ENCODE peak calls at places on chromosomes 16 and 17, in eight cellular contexts. One of them, this sample, is unnamed.

GRCh38 chr16:88769617-88770458 is 15.2 kb downstream of the PIEZO1 start:
- DNase-seq in fibroblast of lung: no peak
- DNase-seq in foreskin fibroblast: no peak
- DNase-seq in dorsolateral prefrontal cortex: no peak
- DNase-seq in sigmoid colon: no peak
- DNase-seq in tibial nerve: no peak
- DNase-seq in CD8-positive, alpha-beta T cell: no peak
- DNase-seq in neural crest cell: no peak
- DNase-seq in this sample: no peak

GRCh38 chr16:83270640-83271039 is 537.1 kb upstream of the HSBP1 start:
- DNase-seq in fibroblast of lung: no peak
- DNase-seq in foreskin fibroblast: no peak
- DNase-seq in dorsolateral prefrontal cortex: no peak
- DNase-seq in sigmoid colon: no peak
- DNase-seq in tibial nerve: no peak
- DNase-seq in CD8-positive, alpha-beta T cell: no peak
- DNase-seq in neural crest cell: no peak
- DNase-seq in this sample: no peak

GRCh38 chr17:69525920-69526841 is 111.7 kb downstream of the MAP2K6 start:
- DNase-seq in fibroblast of lung: peak; percentile 48
- DNase-seq in foreskin fibroblast: peak; percentile 39
- DNase-seq in dorsolateral prefrontal cortex: no peak
- DNase-seq in sigmoid colon: peak; percentile 64
- DNase-seq in tibial nerve: no peak
- DNase-seq in CD8-positive, alpha-beta T cell: no peak
- DNase-seq in neural crest cell: peak; percentile 36
- DNase-seq in this sample: no peak

GRCh38 chr16:81623365-81624102 is 155.6 kb upstream of the PLCG2 start:
- DNase-seq in fibroblast of lung: no peak
- DNase-seq in foreskin fibroblast: no peak
- DNase-seq in dorsolateral prefrontal cortex: no peak
- DNase-seq in sigmoid colon: no peak
- DNase-seq in tibial nerve: no peak
- DNase-seq in CD8-positive, alpha-beta T cell: peak; percentile 47
- DNase-seq in neural crest cell: peak; percentile 45
- DNase-seq in this sample: no peak

GRCh38 chr17:42428141-42428944 is 5.3 kb upstream of the CAVIN1 start:
- DNase-seq in fibroblast of lung: peak; percentile 98
- DNase-seq in foreskin fibroblast: peak; percentile 96
- DNase-seq in dorsolateral prefrontal cortex: no peak
- DNase-seq in sigmoid colon: peak; percentile 32
- DNase-seq in tibial nerve: no peak
- DNase-seq in CD8-positive, alpha-beta T cell: no peak
- DNase-seq in neural crest cell: peak; percentile 41
- DNase-seq in this sample: no peak

GRCh38 chr16:31010539-31010938 is at the start of gene STX1B:
- DNase-seq in fibroblast of lung: peak; percentile 47
- DNase-seq in foreskin fibroblast: peak; percentile 26
- DNase-seq in dorsolateral prefrontal cortex: peak; percentile 63
- DNase-seq in sigmoid colon: no peak
- DNase-seq in tibial nerve: no peak
- DNase-seq in CD8-positive, alpha-beta T cell: peak; percentile 42
- DNase-seq in neural crest cell: peak; percentile 55
- DNase-seq in this sample: no peak

GRCh38 chr16:27432600-27432957 is 30.6 kb downstream of the IL21R start:
- DNase-seq in fibroblast of lung: peak; percentile 87
- DNase-seq in foreskin fibroblast: peak; percentile 11
- DNase-seq in dorsolateral prefrontal cortex: no peak
- DNase-seq in sigmoid colon: peak; percentile 5
- DNase-seq in tibial nerve: no peak
- DNase-seq in CD8-positive, alpha-beta T cell: no peak
- DNase-seq in neural crest cell: no peak
- DNase-seq in this sample: peak; percentile 17

GRCh38 chr17:79997004-79997673 is 38.5 kb downstream of the TBC1D16 start:
- DNase-seq in fibroblast of lung: no peak
- DNase-seq in foreskin fibroblast: no peak
- DNase-seq in dorsolateral prefrontal cortex: no peak
- DNase-seq in sigmoid colon: no peak
- DNase-seq in tibial nerve: no peak
- DNase-seq in CD8-positive, alpha-beta T cell: peak; percentile 59
- DNase-seq in neural crest cell: no peak
- DNase-seq in this sample: no peak

GRCh38 chr16:4415538-4416199 is 727 bp downstream of the CORO7 start:
- DNase-seq in fibroblast of lung: peak; percentile 21
- DNase-seq in foreskin fibroblast: no peak
- DNase-seq in dorsolateral prefrontal cortex: peak; percentile 58
- DNase-seq in sigmoid colon: no peak
- DNase-seq in tibial nerve: no peak
- DNase-seq in CD8-positive, alpha-beta T cell: peak; percentile 52
- DNase-seq in neural crest cell: no peak
- DNase-seq in this sample: peak; percentile 77

GRCh38 chr16:4414187-4414909 is 2.0 kb downstream of the CORO7 start:
- DNase-seq in fibroblast of lung: no peak
- DNase-seq in foreskin fibroblast: no peak
- DNase-seq in dorsolateral prefrontal cortex: no peak
- DNase-seq in sigmoid colon: no peak
- DNase-seq in tibial nerve: no peak
- DNase-seq in CD8-positive, alpha-beta T cell: peak; percentile 65
- DNase-seq in neural crest cell: no peak
- DNase-seq in this sample: no peak

GRCh38 chr16:4412854-4413253 is 3.5 kb downstream of the CORO7 start:
- DNase-seq in fibroblast of lung: no peak
- DNase-seq in foreskin fibroblast: no peak
- DNase-seq in dorsolateral prefrontal cortex: no peak
- DNase-seq in sigmoid colon: no peak
- DNase-seq in tibial nerve: no peak
- DNase-seq in CD8-positive, alpha-beta T cell: no peak
- DNase-seq in neural crest cell: no peak
- DNase-seq in this sample: no peak

GRCh38 chr16:4419402-4419801 is 3.0 kb upstream of the CORO7 start:
- DNase-seq in fibroblast of lung: no peak
- DNase-seq in foreskin fibroblast: no peak
- DNase-seq in dorsolateral prefrontal cortex: no peak
- DNase-seq in sigmoid colon: no peak
- DNase-seq in tibial nerve: no peak
- DNase-seq in CD8-positive, alpha-beta T cell: no peak
- DNase-seq in neural crest cell: no peak
- DNase-seq in this sample: no peak

DNA sequence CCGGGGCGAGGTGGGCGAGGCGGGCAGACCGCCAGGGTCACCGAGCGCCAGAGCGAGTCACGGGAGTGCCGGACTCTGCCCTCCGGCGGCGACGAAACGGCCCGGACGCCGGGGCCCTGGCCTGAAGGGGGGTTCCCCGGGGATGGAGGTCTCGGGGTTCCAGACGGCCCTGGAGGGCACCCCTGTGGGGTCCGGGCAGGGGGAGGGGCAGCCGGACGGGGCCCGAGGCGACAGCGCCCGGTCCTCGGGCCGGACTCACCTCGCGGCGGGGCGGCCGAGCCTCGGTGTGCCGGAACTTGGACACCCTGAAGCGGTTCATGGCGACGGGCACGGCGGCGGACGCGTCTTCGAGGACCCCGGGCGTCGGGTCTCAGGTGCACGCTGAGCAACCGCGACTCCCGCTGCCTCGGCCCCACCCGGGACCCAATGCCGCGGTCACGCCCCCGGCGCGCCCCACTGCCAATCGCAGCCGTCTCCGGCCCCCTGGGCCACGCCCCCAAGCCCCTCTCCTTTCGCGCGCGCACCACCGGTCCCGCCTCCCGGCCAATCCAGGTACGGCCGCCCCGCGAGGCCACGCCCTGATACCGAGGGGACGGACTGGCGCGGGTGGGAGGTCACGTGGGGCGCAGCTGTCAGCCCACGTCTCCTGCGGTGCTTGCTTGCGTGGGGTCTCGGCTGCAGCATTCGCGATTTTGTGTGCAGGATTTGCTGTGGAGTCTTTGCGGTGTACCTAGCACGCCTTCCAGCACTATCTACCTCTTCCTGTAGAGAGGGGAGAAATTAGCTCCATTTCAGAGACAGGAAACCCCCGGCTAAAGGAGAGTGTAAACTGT is at the start of gene CORO7:
- DNase-seq in fibroblast of lung: peak; percentile 81
- DNase-seq in foreskin fibroblast: peak; percentile 84
- DNase-seq in dorsolateral prefrontal cortex: peak; percentile 98
- DNase-seq in sigmoid colon: peak; percentile 98
- DNase-seq in tibial nerve: peak; percentile 95
- DNase-seq in CD8-positive, alpha-beta T cell: peak; percentile 98
- DNase-seq in neural crest cell: peak; percentile 87
- DNase-seq in this sample: peak; percentile 98
- TF ChIP-seq CTCF in fibroblast of lung: no peak
- TF ChIP-seq CTCF in foreskin fibroblast: no peak
- TF ChIP-seq CTCF in dorsolateral prefrontal cortex: no peak
- TF ChIP-seq CTCF in sigmoid colon: no peak
- TF ChIP-seq CTCF in tibial nerve: peak; percentile 52
- TF ChIP-seq CTCF in CD8-positive, alpha-beta T cell: no peak
- TF ChIP-seq CTCF in neural crest cell: peak; percentile 4
- TF ChIP-seq CTCF in this sample: no peak

GRCh38 chr16:58508671-58509251 is 6.6 kb upstream of the SETD6 start:
- DNase-seq in fibroblast of lung: no peak
- DNase-seq in foreskin fibroblast: no peak
- DNase-seq in dorsolateral prefrontal cortex: no peak
- DNase-seq in sigmoid colon: peak; percentile 59
- DNase-seq in tibial nerve: no peak
- DNase-seq in CD8-positive, alpha-beta T cell: no peak
- DNase-seq in neural crest cell: no peak
- DNase-seq in this sample: peak; percentile 64

GRCh38 chr16:58509256-58510096 is 5.8 kb upstream of the SETD6 start:
- DNase-seq in fibroblast of lung: no peak
- DNase-seq in foreskin fibroblast: no peak
- DNase-seq in dorsolateral prefrontal cortex: peak; percentile 31
- DNase-seq in sigmoid colon: peak; percentile 43
- DNase-seq in tibial nerve: no peak
- DNase-seq in CD8-positive, alpha-beta T cell: no peak
- DNase-seq in neural crest cell: no peak
- DNase-seq in this sample: peak; percentile 65

GRCh38 chr16:58506241-58507194 is 6.6 kb downstream of the NDRG4 start:
- DNase-seq in fibroblast of lung: no peak
- DNase-seq in foreskin fibroblast: no peak
- DNase-seq in dorsolateral prefrontal cortex: peak; percentile 38
- DNase-seq in sigmoid colon: peak; percentile 54
- DNase-seq in tibial nerve: no peak
- DNase-seq in CD8-positive, alpha-beta T cell: no peak
- DNase-seq in neural crest cell: no peak
- DNase-seq in this sample: peak; percentile 81

GRCh38 chr16:58507963-58508670 is 7.2 kb upstream of the SETD6 start:
- DNase-seq in fibroblast of lung: no peak
- DNase-seq in foreskin fibroblast: no peak
- DNase-seq in dorsolateral prefrontal cortex: no peak
- DNase-seq in sigmoid colon: peak; percentile 54
- DNase-seq in tibial nerve: no peak
- DNase-seq in CD8-positive, alpha-beta T cell: no peak
- DNase-seq in neural crest cell: no peak
- DNase-seq in this sample: peak; percentile 51

DNA sequence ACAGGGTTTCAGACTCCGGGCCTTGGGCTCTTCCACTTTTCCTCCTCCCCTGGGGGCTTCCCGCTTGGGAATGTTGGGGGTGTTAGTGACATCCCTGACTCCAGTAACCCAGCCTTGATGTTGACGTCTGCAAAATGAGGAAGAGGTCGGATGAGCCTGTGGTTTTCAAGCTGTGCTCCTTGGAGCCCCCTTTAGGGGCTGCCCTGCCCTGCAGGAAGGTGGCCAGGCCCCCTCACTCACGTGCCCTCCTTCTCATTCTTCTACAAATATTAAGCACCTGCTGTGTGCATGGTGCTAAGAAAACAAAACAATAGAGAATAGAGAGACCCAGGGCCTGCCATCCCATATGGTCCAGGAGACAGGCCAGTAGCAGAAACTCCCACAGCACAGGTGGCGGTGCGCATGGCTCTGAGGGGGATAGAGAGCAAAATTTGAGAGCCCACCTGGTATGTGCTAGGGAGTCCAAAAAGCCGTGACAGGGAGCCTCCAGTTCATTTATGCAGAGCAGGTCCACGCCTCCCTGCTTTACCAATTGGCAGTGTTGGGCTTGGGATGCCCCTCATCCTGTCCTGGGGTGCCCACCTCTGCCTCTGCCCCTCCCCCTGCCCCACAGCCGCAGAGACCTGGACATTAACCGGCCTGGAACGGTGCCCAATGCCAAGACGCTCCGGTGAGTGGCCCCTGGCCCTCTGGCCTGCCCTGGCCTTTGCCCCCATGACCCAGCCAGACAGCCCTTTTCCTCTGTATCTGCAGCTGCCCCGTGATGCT is 7.4 kb downstream of the NDRG4 start:
- DNase-seq in fibroblast of lung: no peak
- DNase-seq in foreskin fibroblast: no peak
- DNase-seq in dorsolateral prefrontal cortex: peak; percentile 36
- DNase-seq in sigmoid colon: peak; percentile 60
- DNase-seq in tibial nerve: no peak
- DNase-seq in CD8-positive, alpha-beta T cell: no peak
- DNase-seq in neural crest cell: no peak
- DNase-seq in this sample: peak; percentile 77
- TF ChIP-seq CTCF in fibroblast of lung: no peak
- TF ChIP-seq CTCF in foreskin fibroblast: no peak
- TF ChIP-seq CTCF in dorsolateral prefrontal cortex: no peak
- TF ChIP-seq CTCF in sigmoid colon: no peak
- TF ChIP-seq CTCF in tibial nerve: no peak
- TF ChIP-seq CTCF in CD8-positive, alpha-beta T cell: no peak
- TF ChIP-seq CTCF in neural crest cell: no peak
- TF ChIP-seq CTCF in this sample: no peak

GRCh38 chr17:27245230-27245696 is 48.7 kb upstream of the WSB1 start:
- DNase-seq in fibroblast of lung: peak; percentile 80
- DNase-seq in foreskin fibroblast: peak; percentile 93
- DNase-seq in dorsolateral prefrontal cortex: peak; percentile 88
- DNase-seq in sigmoid colon: peak; percentile 93
- DNase-seq in tibial nerve: peak; percentile 67
- DNase-seq in CD8-positive, alpha-beta T cell: peak; percentile 16
- DNase-seq in neural crest cell: peak; percentile 36
- DNase-seq in this sample: no peak
- TF ChIP-seq CTCF in fibroblast of lung: peak; percentile 62
- TF ChIP-seq CTCF in foreskin fibroblast: peak; percentile 70
- TF ChIP-seq CTCF in dorsolateral prefrontal cortex: peak; percentile 83
- TF ChIP-seq CTCF in sigmoid colon: peak; percentile 74
- TF ChIP-seq CTCF in tibial nerve: peak; percentile 75
- TF ChIP-seq CTCF in CD8-positive, alpha-beta T cell: no peak
- TF ChIP-seq CTCF in neural crest cell: peak; percentile 72
- TF ChIP-seq CTCF in this sample: peak; percentile 92

DNA sequence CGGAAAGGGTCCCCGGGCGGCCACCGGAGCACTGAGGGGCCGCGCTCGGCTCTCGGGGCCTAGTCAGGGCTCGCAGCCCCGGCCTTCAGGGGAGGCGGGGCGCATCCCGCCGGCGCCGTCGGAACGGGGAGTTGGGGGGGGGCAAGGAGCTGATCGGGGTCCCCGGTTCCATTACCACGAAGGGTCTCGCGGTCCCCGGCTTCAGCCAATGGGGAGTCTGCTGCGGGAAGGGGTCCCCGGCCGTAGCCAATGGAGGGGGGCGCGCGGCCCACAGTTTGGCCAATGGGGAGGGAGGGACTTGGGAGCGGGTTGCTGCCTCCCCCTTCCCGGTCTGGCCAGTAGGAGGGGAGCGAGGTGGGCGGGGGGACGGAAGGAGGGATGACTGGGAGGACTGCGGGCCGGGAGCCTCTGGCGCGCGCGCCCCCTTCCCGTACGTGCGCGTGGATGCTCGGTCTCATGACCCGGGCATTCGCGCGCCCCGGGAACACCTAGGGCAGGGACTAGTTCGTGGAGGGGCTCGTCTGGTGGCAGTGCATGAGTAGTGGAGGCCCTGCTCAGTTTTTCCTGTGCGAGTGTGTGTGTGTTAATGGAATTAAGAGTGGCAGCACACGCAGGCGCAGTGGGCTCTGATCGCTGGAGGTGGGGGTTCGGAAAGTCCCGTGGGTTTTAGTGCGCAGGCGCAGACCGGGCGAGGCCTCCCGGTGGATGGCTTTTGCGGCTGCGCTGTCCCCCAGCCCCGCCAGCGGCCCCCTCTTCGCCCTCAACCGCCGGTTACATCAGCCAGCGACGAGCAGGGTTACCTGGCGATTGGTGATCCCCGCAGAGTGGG is 1.1 kb downstream of the ATXN2L start:
- DNase-seq in fibroblast of lung: peak; percentile 99
- DNase-seq in foreskin fibroblast: peak; percentile 98
- DNase-seq in dorsolateral prefrontal cortex: peak; percentile 95
- DNase-seq in sigmoid colon: peak; percentile 99
- DNase-seq in tibial nerve: peak; percentile 91
- DNase-seq in CD8-positive, alpha-beta T cell: peak; percentile 90
- DNase-seq in neural crest cell: peak; percentile 96
- DNase-seq in this sample: peak; percentile 98
- TF ChIP-seq CTCF in fibroblast of lung: no peak
- TF ChIP-seq CTCF in foreskin fibroblast: no peak
- TF ChIP-seq CTCF in dorsolateral prefrontal cortex: peak; percentile 63
- TF ChIP-seq CTCF in sigmoid colon: no peak
- TF ChIP-seq CTCF in tibial nerve: peak; percentile 56
- TF ChIP-seq CTCF in CD8-positive, alpha-beta T cell: peak; percentile 21
- TF ChIP-seq CTCF in neural crest cell: peak; percentile 31
- TF ChIP-seq CTCF in this sample: peak; percentile 60

This sample was measured in chondrocyte.